ENCODE peak calls at places on chromosomes 12 and 14, in four cellular contexts. K, T, X and L are unnamed samples.

GRCh38 chr12:51270067-51270846 is at the start of gene SMAGP:
- DNase-seq in X (peak), T (peak), K (peak), L (peak)

GRCh38 chr12:88944403-88944802 is 364.1 kb upstream of the KITLG start:
- DNase-seq in K (no peak), X (no peak), T (no peak), L (peak)

GRCh38 chr12:71503579-71504470 is 64.2 kb downstream of the LGR5 start:
- DNase-seq in K (no peak), X (no peak), T (no peak), L (no peak)

GRCh38 chr14:44204061-44204815 is 302.8 kb downstream of the FSCB start:
- DNase-seq in K (no peak), X (no peak), T (no peak), L (no peak)

GRCh38 chr14:68506645-68507405 is 286.0 kb downstream of the ZFP36L1 start:
- DNase-seq in K (no peak), X (peak), T (no peak), L (peak)

GRCh38 chr12:107537464-107538119 is 148.0 kb upstream of the PWP1 start:
- DNase-seq in K (no peak), X (no peak), T (no peak), L (no peak)

GRCh38 chr12:69689638-69690037 is 9.5 kb downstream of the BEST3 start:
- DNase-seq in T (no peak), X (no peak), K (no peak), L (no peak)

GRCh38 chr14:53355581-53356112 is 202.5 kb upstream of the DDHD1 start:
- DNase-seq in K (no peak), T (no peak), X (no peak), L (peak)

GRCh38 chr14:87960013-87960787 is 32.8 kb downstream of the GALC start:
- DNase-seq in X (no peak), K (no peak), T (no peak), L (no peak)

GRCh38 chr12:3315201-3315661 is 175.8 kb upstream of the PRMT8 start:
- DNase-seq in X (peak), T (peak), K (no peak), L (peak)

GRCh38 chr14:28308727-28309126 is 457.9 kb upstream of the FOXG1 start:
- DNase-seq in T (no peak), X (no peak), K (no peak), L (peak)

GRCh38 chr12:39958377-39958776 is 147.5 kb downstream of the SLC2A13 start:
- DNase-seq in K (no peak), X (no peak), T (no peak), L (peak)
- TF ChIP-seq CTCF in K (no peak), X (no peak), T (no peak), L (peak)

DNA sequence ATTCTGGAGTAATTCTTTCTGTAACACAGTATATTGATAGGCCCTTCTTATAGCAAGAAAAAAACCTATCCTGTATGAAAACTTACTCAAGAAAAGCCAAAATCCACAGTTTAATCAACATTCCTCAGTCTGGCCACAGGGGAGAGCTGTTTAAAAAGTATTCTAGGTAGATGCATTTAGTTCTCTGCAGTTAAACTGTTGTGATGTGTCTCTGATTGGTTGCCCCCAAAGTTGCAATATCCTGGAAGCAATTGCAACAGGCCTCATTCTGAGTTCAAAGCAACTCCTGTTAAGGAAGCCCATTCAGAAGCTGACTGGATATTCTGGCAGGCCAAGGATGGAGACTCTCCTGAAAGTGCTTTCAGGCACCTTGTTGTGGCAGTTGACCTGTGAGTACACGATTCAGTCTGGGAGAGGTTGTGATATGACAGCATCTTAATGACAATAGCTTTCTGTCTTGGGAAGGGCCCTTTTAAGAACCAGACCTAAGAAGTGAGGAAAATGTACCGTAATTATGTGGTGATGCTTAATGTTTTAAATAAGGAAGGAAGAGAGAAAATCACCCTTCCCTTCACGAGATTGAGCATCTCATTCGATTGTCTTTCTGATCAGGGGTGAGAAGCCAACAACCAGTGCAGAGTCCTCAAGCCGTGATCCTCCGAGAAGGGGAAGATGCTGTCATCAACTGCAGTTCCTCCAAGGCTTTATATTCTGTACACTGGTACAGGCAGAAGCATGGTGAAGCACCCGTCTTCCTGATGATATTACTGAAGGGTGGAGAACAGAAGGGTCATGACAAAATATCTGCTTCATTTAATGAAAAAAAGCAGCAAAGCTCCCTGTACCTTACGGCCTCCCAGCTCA is 420.7 kb downstream of the DAD1 start:
- DNase-seq in X (no peak), K (no peak), T (no peak), L (no peak)
- H3K4me3 ChIP-seq in X (no peak), K (no peak), T (no peak), L (no peak)

GRCh38 chr12:121708313-121709063 is 4.1 kb upstream of the TMEM120B start:
- DNase-seq in T (no peak), X (no peak), K (no peak), L (no peak)

GRCh38 chr12:121705514-121705913 is 7.0 kb upstream of the TMEM120B start:
- DNase-seq in X (no peak), K (no peak), T (no peak), L (no peak)

GRCh38 chr12:121712462-121713256 is at the start of gene TMEM120B:
- DNase-seq in K (peak), T (peak), X (peak), L (peak)

GRCh38 chr12:121711925-121712461 is 559 bp upstream of the TMEM120B start:
- DNase-seq in K (no peak), X (peak), T (peak), L (peak)

DNA sequence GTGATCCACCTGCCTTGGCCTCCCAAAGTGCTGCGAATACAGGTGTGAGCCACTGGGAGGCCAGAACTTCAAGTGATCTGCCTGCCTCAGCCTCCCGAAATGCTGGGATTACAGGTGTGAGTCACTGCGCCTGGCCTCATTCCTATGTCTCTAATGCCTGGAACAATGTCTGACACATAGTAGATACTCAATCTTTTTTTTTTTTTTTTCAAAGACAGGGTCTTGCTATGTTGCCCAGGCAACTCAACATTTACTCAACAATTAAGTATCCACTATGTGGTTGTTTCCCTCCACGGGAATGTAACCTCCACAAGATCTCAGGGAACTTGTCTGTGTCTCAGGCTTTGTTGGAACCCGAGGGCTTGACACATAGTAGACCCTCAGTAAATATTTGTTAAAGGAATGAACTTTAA is 3.1 kb upstream of the TMEM120B start:
- DNase-seq in K (no peak), X (no peak), T (no peak), L (peak)
- TF ChIP-seq CTCF in K (no peak), X (no peak), T (no peak), L (peak)

GRCh38 chr14:73458219-73458976 is at the start of gene NUMB:
- DNase-seq in T (peak), X (peak), K (peak), L (peak)

GRCh38 chr14:73457935-73458218 is 469 bp downstream of the NUMB start:
- DNase-seq in X (peak), K (peak), T (peak), L (peak)

GRCh38 chr14:73455294-73455693 is 3.1 kb downstream of the NUMB start:
- DNase-seq in T (no peak), X (no peak), K (no peak), L (no peak)

GRCh38 chr14:73457050-73457934 is 1.1 kb downstream of the NUMB start:
- DNase-seq in K (no peak), X (peak), T (peak), L (peak)

GRCh38 chr14:73452341-73453191 is 5.8 kb downstream of the NUMB start:
- DNase-seq in X (no peak), K (no peak), T (no peak), L (peak)
- H3K4me3 ChIP-seq in X (no peak), K (no peak), T (no peak), L (no peak)

GRCh38 chr12:1591543-1591942 is 2.8 kb downstream of the FBXL14 start:
- DNase-seq in T (no peak), K (no peak), X (no peak), L (no peak)

GRCh38 chr12:1594045-1594294 is 411 bp downstream of the FBXL14 start:
- DNase-seq in T (peak), X (peak), K (peak), L (peak)

GRCh38 chr12:1591029-1591428 is 3.4 kb downstream of the FBXL14 start:
- DNase-seq in K (no peak), T (no peak), X (no peak), L (peak)

GRCh38 chr12:1593232-1594044 is 943 bp downstream of the FBXL14 start:
- DNase-seq in K (peak), T (peak), X (peak), L (peak)

GRCh38 chr12:1592444-1593231 is 1.7 kb downstream of the FBXL14 start:
- DNase-seq in T (no peak), K (peak), X (no peak), L (peak)
- TF ChIP-seq CTCF in T (no peak), K (no peak), X (no peak), L (no peak)

DNA sequence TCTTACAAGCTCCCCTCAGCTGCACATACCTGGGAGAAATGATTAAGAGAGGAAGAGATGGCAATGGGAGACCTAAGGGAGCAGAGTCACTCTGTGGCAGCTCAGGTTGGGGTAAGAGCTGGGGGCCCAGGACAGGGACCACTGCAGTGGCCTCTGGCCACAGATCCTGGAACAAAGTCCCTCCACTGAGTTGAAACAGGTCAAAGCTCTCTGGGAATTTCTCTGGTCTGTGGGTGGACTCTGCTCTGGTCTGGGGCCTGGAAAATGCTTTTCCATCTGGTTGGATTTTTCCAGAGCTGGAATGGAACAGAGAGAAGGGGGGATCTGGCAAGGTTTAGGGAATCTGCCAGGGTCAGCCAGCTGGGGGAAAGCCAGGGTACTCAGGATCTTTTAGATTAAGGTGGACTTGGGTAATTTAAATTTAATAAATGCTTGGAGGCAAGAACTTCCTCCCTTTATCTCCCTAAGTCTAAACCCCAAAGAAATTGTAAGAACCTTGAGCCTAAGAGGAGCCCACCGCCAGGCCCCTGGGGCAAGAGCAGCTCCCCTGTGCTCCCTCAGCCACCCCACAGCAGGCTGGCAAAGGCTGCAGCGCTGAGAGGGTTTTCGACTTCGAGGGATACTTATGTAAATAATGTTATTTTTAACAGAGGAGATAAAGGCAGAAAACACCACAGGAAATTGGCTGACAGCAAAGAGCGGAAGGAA is 3.7 kb downstream of the HOXC10 start:
- DNase-seq in K (peak), T (no peak), X (no peak), L (no peak)
- H3K4me3 ChIP-seq in K (no peak), T (no peak), X (no peak), L (no peak)

GRCh38 chr14:94638330-94638729 is 26.1 kb downstream of the SERPINA3 start:
- DNase-seq in K (no peak), X (no peak), T (no peak), L (no peak)

GRCh38 chr14:94635143-94635542 is 23.0 kb downstream of the SERPINA3 start:
- DNase-seq in X (no peak), K (no peak), T (no peak), L (no peak)

GRCh38 chr14:94638961-94639817 is 27.0 kb downstream of the SERPINA3 start:
- DNase-seq in T (no peak), K (no peak), X (no peak), L (no peak)

GRCh38 chr14:94633116-94633515 is 20.9 kb downstream of the SERPINA3 start:
- DNase-seq in X (no peak), K (no peak), T (no peak), L (no peak)

DNA sequence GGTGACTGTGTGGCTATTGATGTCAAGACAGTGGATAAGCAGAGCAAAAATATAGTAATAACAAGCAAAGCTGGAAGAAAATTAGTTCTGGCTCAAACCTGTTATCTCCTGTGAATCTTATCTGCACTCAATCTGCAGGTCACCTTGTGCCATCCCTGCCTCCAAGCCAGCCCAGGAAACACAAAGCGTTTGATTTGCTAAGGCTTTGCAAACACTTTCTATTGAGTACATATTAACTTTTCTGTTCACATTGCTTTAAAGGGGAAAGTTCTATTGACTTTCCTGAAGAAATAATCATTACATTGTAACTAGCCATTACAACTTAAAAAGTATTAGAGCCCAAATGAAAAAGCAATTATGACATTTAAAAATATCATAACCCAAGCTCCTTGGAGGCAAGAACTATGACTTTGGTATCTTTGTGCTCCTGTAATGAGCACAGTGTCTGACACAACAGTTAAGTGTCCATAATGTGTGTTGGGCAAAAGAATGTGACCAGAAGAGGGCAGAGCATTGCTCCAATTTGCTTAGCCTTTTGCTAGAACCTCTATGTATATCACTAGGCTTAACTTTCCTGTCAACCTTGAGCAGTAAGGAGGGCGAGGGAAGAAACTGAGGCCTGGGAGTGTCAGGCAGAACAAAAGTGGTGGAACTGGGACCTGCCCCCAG is 24.7 kb downstream of the SERPINA3 start:
- DNase-seq in X (no peak), K (no peak), T (no peak), L (no peak)
- TF ChIP-seq CTCF in X (no peak), K (no peak), T (peak), L (no peak)

DNA sequence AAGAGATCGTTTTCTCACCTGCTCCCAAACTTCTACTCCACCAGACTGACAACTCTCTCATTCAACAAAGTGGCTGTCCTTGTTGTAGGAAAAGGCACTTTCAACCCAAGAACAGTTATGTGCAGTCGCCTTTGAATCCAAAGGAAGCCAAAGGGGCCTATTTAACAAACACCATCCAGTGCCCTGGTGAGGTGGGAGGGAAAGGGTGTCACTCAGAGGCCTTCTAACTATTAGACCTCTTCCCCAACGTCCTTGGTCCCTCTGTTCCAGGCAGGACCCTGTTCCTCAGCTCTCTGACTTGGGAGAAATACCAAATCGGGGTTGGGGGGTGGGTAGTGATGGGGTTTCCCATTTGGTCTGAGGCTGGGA is 3.2 kb downstream of the SIX4 start:
- DNase-seq in K (no peak), X (no peak), T (no peak), L (no peak)
- H3K4me3 ChIP-seq in K (no peak), X (peak), T (peak), L (peak)

GRCh38 chr12:5171701-5172100 is 128.0 kb downstream of the KCNA5 start:
- DNase-seq in T (no peak), K (no peak), X (no peak), L (peak)
- TF ChIP-seq CTCF in T (peak), K (peak), X (no peak), L (peak)

GRCh38 chr14:105488781-105489606 is 2.1 kb upstream of the TEDC1 start:
- DNase-seq in T (peak), K (no peak), X (no peak), L (no peak)
- H3K4me3 ChIP-seq in T (peak), K (no peak), X (peak), L (no peak)